ENCODE peak calls at places on chromosome 11, in ten cellular contexts. J, I, P, D, M, C, X, A, S and U are unnamed samples.

GRCh38 chr11:30725645-30726195 is 139.6 kb upstream of the MPPED2 start:
- DNase-seq in J (no peak), I (no peak), P (no peak), D (no peak), M (no peak), C (no peak), X (no peak), A (no peak), S (no peak), U (peak; percentile 86)

GRCh38 chr11:106828576-106828975 is 189.7 kb downstream of the GUCY1A2 start:
- DNase-seq in J (no peak), I (no peak), P (no peak), D (no peak), M (no peak), C (no peak), X (no peak), A (no peak), S (no peak), U (no peak)

GRCh38 chr11:69542314-69543168 is 61.1 kb downstream of the LINC01488 start:
- DNase-seq in J (no peak), I (no peak), P (no peak), D (no peak), M (no peak), C (no peak), X (no peak), A (no peak), S (no peak), U (no peak)

GRCh38 chr11:88484873-88485621 is 147.5 kb upstream of the CTSC start:
- DNase-seq in J (peak; percentile 52), I (no peak), P (no peak), D (peak; percentile 46), M (no peak), C (peak; percentile 9), X (no peak), A (peak; percentile 52), S (peak; percentile 29), U (peak; percentile 22)

GRCh38 chr11:115606223-115607220 is 102.3 kb upstream of the CADM1 start:
- DNase-seq in J (peak; percentile 91), I (no peak), P (peak; percentile 62), D (no peak), M (no peak), C (peak; percentile 36), X (peak; percentile 62), A (no peak), S (peak; percentile 42), U (peak; percentile 66)

GRCh38 chr11:121723261-121723741 is 270.5 kb upstream of the SORL1-AS1 start:
- DNase-seq in J (peak; percentile 21), I (no peak), P (peak; percentile 18), D (peak; percentile 23), M (no peak), C (no peak), X (no peak), A (no peak), S (peak; percentile 67), U (no peak)

GRCh38 chr11:132772712-132773545 is 759.4 kb downstream of the OPCML start:
- DNase-seq in J (no peak), I (no peak), P (no peak), D (no peak), M (no peak), C (no peak), X (no peak), A (no peak), S (no peak), U (no peak)

GRCh38 chr11:131486100-131486499 is 115.7 kb downstream of the NTM start:
- DNase-seq in J (no peak), I (no peak), P (no peak), D (no peak), M (no peak), C (no peak), X (no peak), A (no peak), S (no peak), U (no peak)

GRCh38 chr11:62830904-62831519 is 839 bp downstream of the STX5 start:
- DNase-seq in J (peak; percentile 85), I (no peak), P (no peak), D (peak; percentile 62), M (no peak), C (peak; percentile 45), X (no peak), A (no peak), S (no peak), U (peak; percentile 73)

GRCh38 chr11:8111636-8112035 is 30.6 kb downstream of the TUB start:
- DNase-seq in J (no peak), I (no peak), P (no peak), D (no peak), M (no peak), C (no peak), X (no peak), A (no peak), S (no peak), U (no peak)

GRCh38 chr11:57340228-57340627 is 2.1 kb downstream of the P2RX3 start:
- DNase-seq in J (peak; percentile 72), I (no peak), P (no peak), D (peak; percentile 44), M (no peak), C (peak; percentile 8), X (no peak), A (no peak), S (no peak), U (no peak)

GRCh38 chr11:75659836-75660235 is 9.0 kb downstream of the MAP6 start:
- DNase-seq in J (no peak), I (no peak), P (no peak), D (no peak), M (no peak), C (no peak), X (no peak), A (no peak), S (no peak), U (no peak)

GRCh38 chr11:75326439-75326810 is 25.0 kb downstream of the ARRB1 start:
- DNase-seq in J (no peak), I (no peak), P (no peak), D (no peak), M (no peak), C (no peak), X (no peak), A (no peak), S (no peak), U (no peak)

GRCh38 chr11:100630898-100631297 is 56.2 kb upstream of the ARHGAP42 start:
- DNase-seq in J (no peak), I (no peak), P (no peak), D (no peak), M (no peak), C (no peak), X (no peak), A (no peak), S (no peak), U (peak; percentile 20)

GRCh38 chr11:15748107-15748506 is 608.2 kb downstream of the SOX6 start:
- DNase-seq in J (no peak), I (no peak), P (no peak), D (no peak), M (no peak), C (no peak), X (no peak), A (no peak), S (no peak), U (no peak)

GRCh38 chr11:55497068-55497467 is 57.2 kb upstream of the OR4C15 start:
- DNase-seq in J (no peak), I (no peak), P (no peak), D (no peak), M (no peak), C (no peak), X (no peak), A (no peak), S (no peak), U (no peak)

GRCh38 chr11:19345519-19345847 is 104.7 kb upstream of the E2F8 start:
- DNase-seq in J (peak; percentile 30), I (no peak), P (no peak), D (no peak), M (no peak), C (no peak), X (peak; percentile 61), A (no peak), S (no peak), U (no peak)

GRCh38 chr11:5507586-5508305 is 2.0 kb downstream of the UBQLN3 start:
- DNase-seq in J (no peak), I (no peak), P (no peak), D (no peak), M (no peak), C (no peak), X (no peak), A (no peak), S (no peak), U (peak; percentile 76)
- H3K4me3 ChIP-seq in J (no peak overlapping the region), I (no peak overlapping the region), P (no peak overlapping the region), D (no peak overlapping the region), M (no peak overlapping the region), C (no peak overlapping the region), X (no peak overlapping the region), A (no peak overlapping the region), S (no peak overlapping the region), U (no peak overlapping the region)

GRCh38 chr11:9528141-9528511 is 45.3 kb upstream of the WEE1 start:
- DNase-seq in J (no peak), I (no peak), P (no peak), D (no peak), M (no peak), C (no peak), X (no peak), A (no peak), S (no peak), U (no peak)
- H3K4me1 ChIP-seq in J (peaks cover 34% of the 10 kb centered on the region), I (no peaks in the 10 kb centered on the region), P (peaks cover 36% of the 10 kb centered on the region), D (peaks cover 26% of the 10 kb centered on the region), M (peaks cover 17% of the 10 kb centered on the region), C (peaks cover 3% of the 10 kb centered on the region), X (peaks cover 17% of the 10 kb centered on the region), A (peaks cover 6% of the 10 kb centered on the region), S (peaks cover 13% of the 10 kb centered on the region), U (peaks cover 14% of the 10 kb centered on the region)

GRCh38 chr11:124722176-124722575 is 17.6 kb upstream of the NRGN start:
- DNase-seq in J (no peak), I (no peak), P (no peak), D (no peak), M (no peak), C (no peak), X (no peak), A (no peak), S (no peak), U (no peak)
- H3K4me3 ChIP-seq in J (no peak overlapping the region), I (no peak overlapping the region), P (no peak overlapping the region), D (no peak overlapping the region), M (no peak overlapping the region), C (no peak overlapping the region), X (no peak overlapping the region), A (no peak overlapping the region), S (no peak overlapping the region), U (no peak overlapping the region)

DNA sequence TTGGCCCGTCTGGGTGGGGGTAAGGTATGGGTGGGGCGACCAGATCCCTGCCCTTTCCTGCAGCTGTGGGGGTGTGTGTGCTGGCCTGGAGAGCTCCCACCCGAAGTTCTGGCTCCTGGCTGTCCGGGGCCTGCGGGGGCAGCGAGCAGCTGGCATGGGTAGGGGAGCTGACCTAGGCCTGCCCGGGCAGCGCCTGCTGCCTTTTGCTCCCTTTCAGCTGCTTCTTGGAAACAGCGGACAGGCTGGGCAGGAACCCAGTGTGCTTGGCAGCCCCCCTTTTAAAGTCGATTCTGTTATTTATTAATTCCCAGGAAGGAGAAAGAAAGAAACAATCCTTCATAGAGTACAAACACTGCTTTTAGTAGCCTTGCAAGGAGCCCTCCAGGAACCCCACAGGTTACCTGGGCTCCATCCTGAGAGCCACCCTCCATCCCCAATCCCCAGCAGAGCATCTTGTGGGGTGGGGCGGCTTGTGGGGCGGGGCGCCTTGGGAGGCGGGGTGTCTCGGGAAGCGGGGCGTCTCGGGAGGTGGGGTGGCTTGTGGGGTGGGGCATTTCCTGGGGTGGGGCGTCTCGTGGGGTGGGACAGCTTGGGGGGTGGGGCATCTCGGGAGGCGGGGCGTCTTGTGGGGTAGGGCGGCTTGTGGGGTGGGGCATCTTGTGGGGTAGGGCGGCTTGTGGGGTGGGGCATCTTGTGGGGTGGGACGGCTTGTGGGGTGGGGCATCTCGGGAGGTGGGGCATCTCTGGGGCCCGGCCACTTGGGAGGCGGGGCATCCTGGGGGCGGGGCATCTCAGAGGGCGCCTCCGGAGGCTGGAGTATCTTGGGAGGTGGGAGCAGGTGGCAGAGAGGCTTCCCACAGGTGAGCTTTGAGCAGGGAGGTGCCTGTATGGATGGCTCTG is 7.0 kb downstream of the CD81 start:
- DNase-seq in J (no peak), I (no peak), P (no peak), D (peak; percentile 84), M (no peak), C (peak; percentile 48), X (no peak), A (no peak), S (no peak), U (no peak)
- H3K4me1 ChIP-seq in J (peaks cover 22% of the 10 kb centered on the region), I (peaks cover 71% of the 10 kb centered on the region), P (peaks cover 98% of the 10 kb centered on the region), D (peaks cover 63% of the 10 kb centered on the region), M (peaks cover 95% of the 10 kb centered on the region), C (peaks cover 16% of the 10 kb centered on the region), X (peaks cover 100% of the 10 kb centered on the region), A (peaks cover 58% of the 10 kb centered on the region), S (peaks cover 68% of the 10 kb centered on the region), U (peaks cover 23% of the 10 kb centered on the region)